ENCODE peak calls at places on chromosomes 4 and X, in six cellular contexts. Z, I, A, V, H and U are unnamed samples.
A peak's percentile ranks its signal among the peaks of the same experiment; 100 is the strongest.

GRCh38 chr4:169244210-169244609 is 26.5 kb downstream of the SH3RF1 start:
- DNase-seq in Z (no peak), I (no peak), A (no peak), V (no peak), H (no peak), U (no peak)

GRCh38 chrX:121641560-121641959 is 594.1 kb downstream of the GLUD2 start:
- DNase-seq in Z (peak; percentile 12), I (no peak), A (no peak), V (no peak), H (no peak), U (no peak)

GRCh38 chrX:29254515-29254914 is 667.3 kb downstream of the IL1RAPL1 start:
- DNase-seq in Z (no peak), I (no peak), A (no peak), V (no peak), H (no peak), U (no peak)

GRCh38 chrX:107537815-107538214 is 88.4 kb downstream of the FRMPD3 start:
- DNase-seq in Z (peak; percentile 13), I (peak; percentile 13), A (no peak), V (no peak), H (peak; percentile 12), U (no peak)

GRCh38 chrX:131729295-131729694 is 185.4 kb downstream of the OR13H1 start:
- DNase-seq in Z (no peak), I (peak; percentile 28), A (no peak), V (no peak), H (peak; percentile 36), U (no peak)

GRCh38 chr4:143307536-143307935 is 29.1 kb upstream of the GAB1 start:
- DNase-seq in Z (no peak), I (no peak), A (no peak), V (no peak), H (no peak), U (no peak)

GRCh38 chr4:52915730-52916129 is 53.6 kb downstream of the RASL11B start:
- DNase-seq in Z (no peak), I (no peak), A (no peak), V (no peak), H (no peak), U (no peak)

GRCh38 chrX:80578518-80579105 is 158.4 kb downstream of the TENT5D start:
- DNase-seq in Z (peak; percentile 1), I (peak; percentile 18), A (no peak), V (no peak), H (peak; percentile 13), U (no peak)

GRCh38 chrX:68894513-68895338 is 65.9 kb downstream of the EFNB1 start:
- DNase-seq in Z (peak; percentile 14), I (no peak), A (peak; percentile 62), V (no peak), H (no peak), U (no peak)

GRCh38 chr4:87882321-87882720 is 49.6 kb downstream of the MEPE start:
- DNase-seq in Z (no peak), I (no peak), A (no peak), V (no peak), H (no peak), U (no peak)

GRCh38 chr4:68249434-68249833 is 3.9 kb upstream of the TMPRSS11B start:
- DNase-seq in Z (no peak), I (peak; percentile 31), A (no peak), V (no peak), H (peak; percentile 20), U (no peak)

GRCh38 chr4:156312261-156312847 is 358.7 kb upstream of the CTSO start:
- DNase-seq in Z (no peak), I (no peak), A (no peak), V (no peak), H (no peak), U (no peak)

GRCh38 chrX:47143894-47144625 is 442 bp downstream of the NDUFB11 start:
- DNase-seq in Z (peak; percentile 55), I (peak; percentile 66), A (no peak), V (no peak), H (peak; percentile 65), U (no peak)

GRCh38 chr4:128604840-128605239 is 204.7 kb upstream of the JADE1 start:
- DNase-seq in Z (peak; percentile 53), I (no peak), A (no peak), V (no peak), H (no peak), U (no peak)

GRCh38 chr4:13483142-13484044 is 747 bp downstream of the RAB28 start:
- DNase-seq in Z (peak; percentile 27), I (no peak), A (no peak), V (peak; percentile 23), H (peak; percentile 18), U (no peak)

GRCh38 chr4:136831553-136831952 is 700.7 kb downstream of the PCDH18 start:
- DNase-seq in Z (no peak), I (no peak), A (no peak), V (no peak), H (no peak), U (no peak)

GRCh38 chr4:98692411-98692810 is 34.0 kb upstream of the TSPAN5 start:
- DNase-seq in Z (no peak), I (no peak), A (no peak), V (no peak), H (no peak), U (no peak)

GRCh38 chr4:185817403-185817818 is 5.4 kb upstream of the SORBS2 start:
- DNase-seq in Z (no peak), I (no peak), A (peak; percentile 66), V (peak; percentile 24), H (no peak), U (no peak)

GRCh38 chr4:89022426-89023128 is 34.4 kb downstream of the FAM13A start:
- DNase-seq in Z (no peak), I (no peak), A (no peak), V (no peak), H (no peak), U (no peak)

GRCh38 chrX:150643958-150644357 is 49.2 kb upstream of the MTMR1 start:
- DNase-seq in Z (no peak), I (no peak), A (no peak), V (no peak), H (no peak), U (no peak)

GRCh38 chr4:52038109-52038912 is at the start of gene SGCB:
- DNase-seq in Z (peak; percentile 53), I (peak; percentile 83), A (peak; percentile 76), V (peak; percentile 67), H (peak; percentile 80), U (peak; percentile 83)

GRCh38 chrX:130594453-130594916 is 192.7 kb downstream of the RBMX2 start:
- DNase-seq in Z (no peak), I (no peak), A (no peak), V (no peak), H (no peak), U (no peak)

GRCh38 chrX:39815621-39816020 is 282.1 kb downstream of the BCOR start:
- DNase-seq in Z (no peak), I (peak; percentile 30), A (no peak), V (no peak), H (peak; percentile 37), U (no peak)

GRCh38 chr4:178632415-178632814 is 1190.2 kb upstream of the AGA start:
- DNase-seq in Z (no peak), I (no peak), A (no peak), V (no peak), H (no peak), U (no peak)

GRCh38 chrX:10158279-10158939 is 1.6 kb downstream of the CLCN4 start:
- DNase-seq in Z (no peak), I (peak; percentile 53), A (peak; percentile 19), V (peak; percentile 44), H (peak; percentile 43), U (no peak)

GRCh38 chr4:74324262-74324661 is 16.0 kb downstream of the EPGN start:
- DNase-seq in Z (no peak), I (no peak), A (no peak), V (no peak), H (no peak), U (no peak)

GRCh38 chr4:74319506-74319905 is 11.2 kb downstream of the EPGN start:
- DNase-seq in Z (no peak), I (no peak), A (no peak), V (no peak), H (no peak), U (no peak)

GRCh38 chr4:74317616-74318256 is 9.5 kb downstream of the EPGN start:
- DNase-seq in Z (no peak), I (no peak), A (no peak), V (no peak), H (no peak), U (no peak)

GRCh38 chr4:74318270-74318669 is 10.0 kb downstream of the EPGN start:
- DNase-seq in Z (no peak), I (no peak), A (no peak), V (no peak), H (no peak), U (no peak)

GRCh38 chr4:74320559-74321118 is 12.4 kb downstream of the EPGN start:
- DNase-seq in Z (peak; percentile 85), I (peak; percentile 25), A (no peak), V (no peak), H (peak; percentile 36), U (no peak)
- TF ChIP-seq CTCF in Z (peak; percentile 69), I (peak; percentile 19), A (peak; percentile 53), V (peak; percentile 61), H (peak; percentile 40), U (peak; percentile 70)

DNA sequence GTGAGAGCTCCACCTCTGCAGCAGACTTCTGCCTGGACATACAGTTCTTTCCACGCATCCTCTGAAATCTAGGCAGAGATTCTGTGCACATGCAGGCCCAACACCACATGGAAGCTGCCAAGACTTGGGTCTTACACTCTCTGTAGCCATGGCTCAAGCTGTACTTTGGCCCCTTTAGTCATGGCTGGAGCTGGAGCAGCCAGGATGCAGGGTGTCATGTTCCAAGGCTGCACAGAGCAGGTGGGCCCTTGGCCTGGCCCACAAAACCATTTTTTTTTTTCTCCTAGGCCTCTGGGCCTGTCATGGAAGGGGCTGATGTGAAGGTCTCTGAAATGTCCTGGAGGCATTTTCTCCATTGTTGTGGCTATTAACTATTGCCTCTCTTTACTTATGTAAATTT is 990.5 kb upstream of the ADGRL3 start:
- DNase-seq in Z (no peak), I (no peak), A (no peak), V (no peak), H (no peak), U (no peak)
- TF ChIP-seq CTCF in Z (no peak), I (no peak), A (no peak), V (no peak), H (no peak), U (no peak)

GRCh38 chrX:57930051-57930450 is 19.8 kb upstream of the ZXDA start:
- DNase-seq in Z (no peak), I (no peak), A (no peak), V (no peak), H (no peak), U (no peak)

GRCh38 chrX:57932266-57932665 is 22.0 kb upstream of the ZXDA start:
- DNase-seq in Z (no peak), I (no peak), A (no peak), V (no peak), H (no peak), U (no peak)

GRCh38 chrX:57933321-57933720 is 23.1 kb upstream of the ZXDA start:
- DNase-seq in Z (no peak), I (no peak), A (no peak), V (no peak), H (no peak), U (no peak)

GRCh38 chrX:57925806-57926205 is 15.5 kb upstream of the ZXDA start:
- DNase-seq in Z (no peak), I (no peak), A (no peak), V (no peak), H (no peak), U (no peak)

GRCh38 chrX:57929373-57929772 is 19.1 kb upstream of the ZXDA start:
- DNase-seq in Z (no peak), I (no peak), A (no peak), V (no peak), H (no peak), U (no peak)
- TF ChIP-seq CTCF in Z (peak; percentile 32), I (peak; percentile 59), A (peak; percentile 62), V (peak; percentile 34), H (peak; percentile 45), U (no peak)

GRCh38 chrX:41145920-41146608 is 60.8 kb downstream of the USP9X start:
- DNase-seq in Z (peak; percentile 29), I (no peak), A (no peak), V (no peak), H (no peak), U (no peak)
- TF ChIP-seq CTCF in Z (no peak), I (no peak), A (no peak), V (no peak), H (no peak), U (no peak)